ENCODE peak calls at places on chromosome 2, in ten cellular contexts. One of them, this sample, is unnamed.

GRCh38 chr2:71932780-71933466 is 214.7 kb downstream of the CYP26B1 start:
- DNase-seq in body of pancreas: no peak
- DNase-seq in tibial nerve: no peak
- DNase-seq in bronchial epithelial cell: no peak
- DNase-seq in AG09319: no peak
- DNase-seq in astrocyte of the spinal cord: no peak
- DNase-seq in H9: peak
- DNase-seq in A549: no peak
- DNase-seq in AG04450: no peak
- DNase-seq in HFF-Myc: no peak
- DNase-seq in this sample: no peak

GRCh38 chr2:3633089-3633981 is 24.7 kb upstream of the ALLC start:
- DNase-seq in HFF-Myc: peak
- DNase-seq in astrocyte of the spinal cord: peak
- DNase-seq in AG09319: no peak
- DNase-seq in A549: no peak
- DNase-seq in tibial nerve: no peak
- DNase-seq in bronchial epithelial cell: peak
- DNase-seq in H9: peak
- DNase-seq in body of pancreas: no peak
- DNase-seq in AG04450: peak
- DNase-seq in this sample: peak

GRCh38 chr2:216139884-216140283 is 30.7 kb downstream of the XRCC5 start:
- DNase-seq in A549: peak
- DNase-seq in AG04450: no peak
- DNase-seq in astrocyte of the spinal cord: no peak
- DNase-seq in bronchial epithelial cell: peak
- DNase-seq in HFF-Myc: no peak
- DNase-seq in tibial nerve: no peak
- DNase-seq in AG09319: no peak
- DNase-seq in H9: peak
- DNase-seq in body of pancreas: peak
- DNase-seq in this sample: peak

GRCh38 chr2:209933499-209934458 is 68.7 kb upstream of the RPE start:
- DNase-seq in AG04450: peak
- DNase-seq in AG09319: peak
- DNase-seq in body of pancreas: peak
- DNase-seq in A549: no peak
- DNase-seq in HFF-Myc: peak
- DNase-seq in astrocyte of the spinal cord: peak
- DNase-seq in bronchial epithelial cell: peak
- DNase-seq in H9: no peak
- DNase-seq in tibial nerve: no peak
- DNase-seq in this sample: peak

GRCh38 chr2:183035298-183035953 is 2.8 kb downstream of the NCKAP1 start:
- DNase-seq in bronchial epithelial cell: peak
- DNase-seq in astrocyte of the spinal cord: peak
- DNase-seq in HFF-Myc: peak
- DNase-seq in A549: no peak
- DNase-seq in tibial nerve: no peak
- DNase-seq in AG04450: peak
- DNase-seq in H9: no peak
- DNase-seq in body of pancreas: no peak
- DNase-seq in AG09319: no peak
- DNase-seq in this sample: peak

GRCh38 chr2:233461481-233461891 is 105.1 kb downstream of the USP40 start:
- DNase-seq in HFF-Myc: no peak
- DNase-seq in AG04450: no peak
- DNase-seq in H9: no peak
- DNase-seq in A549: no peak
- DNase-seq in tibial nerve: no peak
- DNase-seq in bronchial epithelial cell: no peak
- DNase-seq in AG09319: no peak
- DNase-seq in astrocyte of the spinal cord: no peak
- DNase-seq in body of pancreas: no peak
- DNase-seq in this sample: no peak

GRCh38 chr2:191832668-191833067 is 14.2 kb downstream of the CAVIN2 start:
- DNase-seq in A549: no peak
- DNase-seq in body of pancreas: no peak
- DNase-seq in bronchial epithelial cell: no peak
- DNase-seq in H9: no peak
- DNase-seq in AG04450: no peak
- DNase-seq in HFF-Myc: no peak
- DNase-seq in tibial nerve: no peak
- DNase-seq in AG09319: no peak
- DNase-seq in astrocyte of the spinal cord: no peak
- DNase-seq in this sample: no peak

GRCh38 chr2:10120938-10121574 is 1.5 kb upstream of the RRM2 start:
- DNase-seq in astrocyte of the spinal cord: peak
- DNase-seq in tibial nerve: no peak
- DNase-seq in H9: no peak
- DNase-seq in AG09319: no peak
- DNase-seq in A549: no peak
- DNase-seq in bronchial epithelial cell: no peak
- DNase-seq in body of pancreas: no peak
- DNase-seq in AG04450: no peak
- DNase-seq in HFF-Myc: no peak
- DNase-seq in this sample: peak

GRCh38 chr2:97726311-97727064 is 13.1 kb downstream of the ZAP70 start:
- DNase-seq in bronchial epithelial cell: no peak
- DNase-seq in body of pancreas: no peak
- DNase-seq in A549: no peak
- DNase-seq in HFF-Myc: no peak
- DNase-seq in AG04450: no peak
- DNase-seq in tibial nerve: no peak
- DNase-seq in AG09319: no peak
- DNase-seq in H9: no peak
- DNase-seq in astrocyte of the spinal cord: no peak
- DNase-seq in this sample: no peak

GRCh38 chr2:27932396-27932795 is 41.9 kb downstream of the BABAM2 start:
- DNase-seq in body of pancreas: no peak
- DNase-seq in A549: peak
- DNase-seq in tibial nerve: no peak
- DNase-seq in bronchial epithelial cell: peak
- DNase-seq in HFF-Myc: no peak
- DNase-seq in H9: no peak
- DNase-seq in AG09319: no peak
- DNase-seq in AG04450: no peak
- DNase-seq in astrocyte of the spinal cord: peak
- DNase-seq in this sample: peak

GRCh38 chr2:35415282-35415681 is 940.3 kb upstream of the CRIM1 start:
- DNase-seq in body of pancreas: no peak
- DNase-seq in astrocyte of the spinal cord: no peak
- DNase-seq in bronchial epithelial cell: no peak
- DNase-seq in A549: no peak
- DNase-seq in AG09319: no peak
- DNase-seq in HFF-Myc: no peak
- DNase-seq in AG04450: no peak
- DNase-seq in tibial nerve: no peak
- DNase-seq in H9: no peak
- DNase-seq in this sample: peak

DNA sequence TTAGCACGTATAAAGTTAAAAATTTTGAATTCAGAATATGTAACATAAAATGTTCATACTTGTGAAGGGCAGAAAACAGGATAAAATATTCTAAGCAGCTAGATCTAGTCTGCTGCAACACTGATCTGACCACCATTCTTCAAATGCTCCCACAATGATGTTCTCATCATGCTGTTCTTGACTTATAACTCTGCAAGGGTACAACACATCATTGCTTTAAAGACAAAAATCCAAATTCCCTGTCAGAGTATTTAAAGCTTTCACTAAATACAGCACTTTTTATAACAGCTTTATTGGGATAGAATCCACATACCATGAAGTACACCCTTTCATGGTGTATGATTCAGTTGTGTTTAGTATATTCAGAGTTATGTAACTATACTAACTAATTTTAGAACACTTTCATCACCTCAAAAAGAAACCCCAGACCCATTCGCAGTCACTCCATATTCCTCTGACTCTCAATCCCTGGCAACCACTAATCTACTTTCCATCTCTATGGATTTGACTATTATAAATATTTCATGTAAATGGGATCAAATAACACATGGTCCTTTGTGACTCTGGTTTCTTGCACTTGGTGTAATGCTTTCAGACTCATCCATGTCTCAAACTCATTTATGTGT is 56.4 kb downstream of the MAP4K3 start:
- DNase-seq in A549: no peak
- DNase-seq in astrocyte of the spinal cord: peak
- DNase-seq in body of pancreas: no peak
- DNase-seq in AG09319: no peak
- DNase-seq in H9: no peak
- DNase-seq in tibial nerve: no peak
- DNase-seq in HFF-Myc: no peak
- DNase-seq in AG04450: no peak
- DNase-seq in bronchial epithelial cell: peak
- DNase-seq in this sample: no peak
- TF ChIP-seq CTCF in A549: no peak
- TF ChIP-seq CTCF in astrocyte of the spinal cord: no peak
- TF ChIP-seq CTCF in body of pancreas: no peak
- TF ChIP-seq CTCF in AG09319: no peak
- TF ChIP-seq CTCF in H9: no peak
- TF ChIP-seq CTCF in tibial nerve: no peak
- TF ChIP-seq CTCF in HFF-Myc: no peak
- TF ChIP-seq CTCF in AG04450: no peak
- TF ChIP-seq CTCF in bronchial epithelial cell: no peak
- TF ChIP-seq CTCF in this sample: no peak

GRCh38 chr2:170733821-170734600 is 18.9 kb downstream of the SP5 start:
- DNase-seq in HFF-Myc: no peak
- DNase-seq in AG09319: no peak
- DNase-seq in bronchial epithelial cell: peak
- DNase-seq in body of pancreas: no peak
- DNase-seq in AG04450: no peak
- DNase-seq in astrocyte of the spinal cord: no peak
- DNase-seq in H9: no peak
- DNase-seq in tibial nerve: no peak
- DNase-seq in A549: no peak
- DNase-seq in this sample: peak

GRCh38 chr2:170739048-170739447 is 23.9 kb downstream of the SP5 start:
- DNase-seq in A549: peak
- DNase-seq in HFF-Myc: peak
- DNase-seq in tibial nerve: no peak
- DNase-seq in AG04450: peak
- DNase-seq in AG09319: peak
- DNase-seq in bronchial epithelial cell: peak
- DNase-seq in astrocyte of the spinal cord: peak
- DNase-seq in body of pancreas: no peak
- DNase-seq in H9: no peak
- DNase-seq in this sample: peak

GRCh38 chr2:170737821-170738220 is 22.7 kb downstream of the SP5 start:
- DNase-seq in body of pancreas: no peak
- DNase-seq in astrocyte of the spinal cord: peak
- DNase-seq in bronchial epithelial cell: no peak
- DNase-seq in H9: no peak
- DNase-seq in AG04450: no peak
- DNase-seq in AG09319: no peak
- DNase-seq in HFF-Myc: no peak
- DNase-seq in tibial nerve: no peak
- DNase-seq in A549: no peak
- DNase-seq in this sample: no peak

GRCh38 chr2:170737406-170737805 is 22.3 kb downstream of the SP5 start:
- DNase-seq in astrocyte of the spinal cord: no peak
- DNase-seq in A549: no peak
- DNase-seq in H9: no peak
- DNase-seq in bronchial epithelial cell: no peak
- DNase-seq in HFF-Myc: no peak
- DNase-seq in tibial nerve: no peak
- DNase-seq in AG04450: no peak
- DNase-seq in body of pancreas: no peak
- DNase-seq in AG09319: no peak
- DNase-seq in this sample: no peak

DNA sequence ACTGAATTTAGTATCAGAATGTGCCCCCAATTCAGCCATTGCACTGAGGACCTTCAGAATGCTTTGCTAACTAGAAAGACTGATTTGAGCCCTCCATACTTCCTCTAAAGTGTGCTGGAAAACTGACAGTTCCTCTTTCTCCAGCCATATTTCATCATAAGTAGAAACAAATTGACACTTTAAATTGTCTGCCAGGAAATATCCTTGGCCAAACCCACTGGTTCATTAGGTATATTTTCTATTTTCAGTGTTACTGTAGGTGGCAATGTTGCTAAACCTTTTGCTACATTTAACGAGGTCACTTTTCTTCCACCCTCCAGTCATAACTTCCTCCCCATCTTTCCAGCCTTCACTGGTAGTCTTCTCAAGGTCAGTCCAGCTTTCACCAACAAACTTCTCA is 21.5 kb downstream of the SP5 start:
- DNase-seq in H9: no peak
- DNase-seq in AG09319: no peak
- DNase-seq in astrocyte of the spinal cord: no peak
- DNase-seq in body of pancreas: no peak
- DNase-seq in tibial nerve: no peak
- DNase-seq in bronchial epithelial cell: no peak
- DNase-seq in HFF-Myc: no peak
- DNase-seq in A549: no peak
- DNase-seq in AG04450: no peak
- DNase-seq in this sample: no peak
- TF ChIP-seq CTCF in H9: no peak
- TF ChIP-seq CTCF in AG09319: no peak
- TF ChIP-seq CTCF in astrocyte of the spinal cord: no peak
- TF ChIP-seq CTCF in body of pancreas: peak
- TF ChIP-seq CTCF in tibial nerve: no peak
- TF ChIP-seq CTCF in bronchial epithelial cell: no peak
- TF ChIP-seq CTCF in HFF-Myc: no peak
- TF ChIP-seq CTCF in A549: no peak
- TF ChIP-seq CTCF in AG04450: no peak
- TF ChIP-seq CTCF in this sample: no peak

DNA sequence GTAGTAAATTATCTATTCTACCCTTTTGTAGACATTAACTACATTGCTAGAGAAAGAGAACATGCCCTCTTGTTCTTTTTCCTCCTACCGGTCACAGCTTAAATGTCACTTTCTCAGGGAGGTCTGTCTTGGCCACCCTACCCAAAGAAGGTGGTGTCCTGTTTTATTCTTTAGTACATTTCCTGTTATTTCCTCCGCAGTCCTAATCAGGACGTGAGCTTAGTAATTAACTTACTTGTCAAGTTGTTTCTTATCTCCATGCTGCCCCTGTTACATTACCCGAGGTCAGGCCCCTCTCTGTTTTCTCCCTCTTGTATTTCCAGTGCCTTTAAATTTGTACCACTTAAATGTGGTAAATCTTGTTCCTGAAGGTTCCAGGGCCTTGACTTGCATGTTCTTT is 73.7 kb upstream of the RMDN2 start:
- DNase-seq in bronchial epithelial cell: no peak
- DNase-seq in body of pancreas: no peak
- DNase-seq in tibial nerve: no peak
- DNase-seq in AG09319: no peak
- DNase-seq in astrocyte of the spinal cord: no peak
- DNase-seq in HFF-Myc: no peak
- DNase-seq in A549: no peak
- DNase-seq in AG04450: no peak
- DNase-seq in H9: no peak
- DNase-seq in this sample: no peak
- TF ChIP-seq CTCF in bronchial epithelial cell: no peak
- TF ChIP-seq CTCF in body of pancreas: no peak
- TF ChIP-seq CTCF in tibial nerve: no peak
- TF ChIP-seq CTCF in AG09319: no peak
- TF ChIP-seq CTCF in astrocyte of the spinal cord: no peak
- TF ChIP-seq CTCF in HFF-Myc: no peak
- TF ChIP-seq CTCF in A549: no peak
- TF ChIP-seq CTCF in AG04450: no peak
- TF ChIP-seq CTCF in H9: no peak
- TF ChIP-seq CTCF in this sample: no peak

GRCh38 chr2:30225131-30225762 is 6.1 kb upstream of the LBH start:
- DNase-seq in H9: no peak
- DNase-seq in bronchial epithelial cell: peak
- DNase-seq in A549: no peak
- DNase-seq in body of pancreas: no peak
- DNase-seq in astrocyte of the spinal cord: peak
- DNase-seq in AG09319: no peak
- DNase-seq in AG04450: peak
- DNase-seq in tibial nerve: no peak
- DNase-seq in HFF-Myc: no peak
- DNase-seq in this sample: no peak
- TF ChIP-seq CTCF in H9: no peak
- TF ChIP-seq CTCF in bronchial epithelial cell: no peak
- TF ChIP-seq CTCF in A549: no peak
- TF ChIP-seq CTCF in body of pancreas: no peak
- TF ChIP-seq CTCF in astrocyte of the spinal cord: no peak
- TF ChIP-seq CTCF in AG09319: peak
- TF ChIP-seq CTCF in AG04450: peak
- TF ChIP-seq CTCF in tibial nerve: no peak
- TF ChIP-seq CTCF in HFF-Myc: no peak
- TF ChIP-seq CTCF in this sample: no peak